ENCODE peak calls at places on chromosomes 7 and 10, in eight cellular contexts. X is IMR-90, R is spleen, O is uterus, H is ovary, G is A549, B is HCT116, C is right lobe of liver. V is an unnamed sample.

GRCh38 chr10:80520661-80521488 is 16.8 kb upstream of the SH2D4B start:
- DNase-seq in B (no peak), G (no peak), O (no peak), C (peak), H (no peak), X (no peak), R (peak), V (peak)

GRCh38 chr7:92246363-92247101 is 758 bp downstream of the ANKIB1 start:
- DNase-seq in C (peak), R (peak), B (no peak), H (peak), G (peak), O (peak), X (peak), V (no peak)

GRCh38 chr7:23530355-23530754 is 1.4 kb downstream of the TRA2A start:
- DNase-seq in R (no peak), C (no peak), X (peak), O (no peak), H (no peak), B (no peak), G (peak), V (no peak)

GRCh38 chr10:14453593-14453992 is 122.9 kb upstream of the FRMD4A start:
- DNase-seq in B (no peak), R (no peak), O (no peak), G (no peak), X (no peak), C (no peak), H (no peak), V (no peak)

GRCh38 chr10:29203432-29203831 is 85.4 kb upstream of the LYZL1 start:
- DNase-seq in O (no peak), R (no peak), B (no peak), C (no peak), G (no peak), H (no peak), X (no peak), V (no peak)

GRCh38 chr10:77531441-77532001 is 106.1 kb downstream of the KCNMA1 start:
- DNase-seq in O (no peak), G (peak), R (no peak), X (peak), C (peak), H (no peak), B (peak), V (no peak)

GRCh38 chr7:130884437-130885417 is 150.7 kb upstream of the KLF14 start:
- DNase-seq in O (no peak), H (no peak), R (no peak), G (no peak), B (no peak), C (peak), X (no peak), V (peak)

GRCh38 chr7:66921918-66922486 is 977 bp downstream of the TMEM248 start:
- DNase-seq in G (no peak), R (no peak), C (no peak), H (no peak), B (no peak), O (no peak), X (no peak), V (no peak)

GRCh38 chr10:17643339-17643754 is 604 bp upstream of the STAM start:
- DNase-seq in H (no peak), X (peak), C (peak), G (peak), O (no peak), B (no peak), R (peak), V (peak)

GRCh38 chr10:17644485-17644964 is 574 bp downstream of the STAM start:
- DNase-seq in C (no peak), G (no peak), R (no peak), B (no peak), H (no peak), X (peak), O (no peak), V (no peak)

GRCh38 chr10:17647316-17647715 is 3.4 kb downstream of the STAM start:
- DNase-seq in B (no peak), X (no peak), R (no peak), H (no peak), G (no peak), O (no peak), C (no peak), V (peak)

GRCh38 chr10:17645591-17646345 is 1.8 kb downstream of the STAM start:
- DNase-seq in H (no peak), G (no peak), X (peak), O (no peak), R (no peak), C (no peak), B (no peak), V (no peak)

GRCh38 chr10:17643755-17644484 is at the start of gene STAM:
- DNase-seq in H (peak), B (peak), R (peak), X (peak), G (peak), O (peak), C (peak), V (peak)
- TF ChIP-seq POLR2A in H (peak), B (peak), R (no peak), X (peak), G (peak), O (peak), C (peak), V (peak)

GRCh38 chr10:24469993-24470392 is 253.7 kb downstream of the ARHGAP21 start:
- DNase-seq in G (no peak), R (no peak), C (no peak), H (no peak), B (no peak), X (no peak), O (no peak), V (no peak)
- TF ChIP-seq POLR2A in G (no peak), R (no peak), C (no peak), H (no peak), B (no peak), X (no peak), O (no peak), V (no peak)

GRCh38 chr7:39300276-39300675 is 265.9 kb upstream of the YAE1 start:
- DNase-seq in G (no peak), O (no peak), B (no peak), R (no peak), X (no peak), C (no peak), H (no peak), V (no peak)
- TF ChIP-seq POLR2A in G (no peak), O (no peak), B (no peak), R (no peak), X (no peak), C (no peak), H (no peak), V (no peak)

GRCh38 chr7:105521027-105521730 is 892 bp downstream of the PUS7 start:
- DNase-seq in X (peak), H (peak), R (peak), B (no peak), O (peak), G (peak), C (peak), V (no peak)

GRCh38 chr7:105524840-105525239 is 2.8 kb upstream of the PUS7 start:
- DNase-seq in H (no peak), R (no peak), X (no peak), O (no peak), B (no peak), G (no peak), C (no peak), V (no peak)

GRCh38 chr7:105519353-105519752 is 2.7 kb downstream of the PUS7 start:
- DNase-seq in O (no peak), H (no peak), C (no peak), B (no peak), X (peak), R (no peak), G (no peak), V (no peak)

GRCh38 chr7:105521731-105522458 is at the start of gene PUS7:
- DNase-seq in G (peak), X (peak), B (peak), H (peak), C (peak), R (peak), O (peak), V (peak)
- TF ChIP-seq POLR2A in G (peak), X (peak), B (peak), H (peak), C (peak), R (no peak), O (peak), V (no peak)

DNA sequence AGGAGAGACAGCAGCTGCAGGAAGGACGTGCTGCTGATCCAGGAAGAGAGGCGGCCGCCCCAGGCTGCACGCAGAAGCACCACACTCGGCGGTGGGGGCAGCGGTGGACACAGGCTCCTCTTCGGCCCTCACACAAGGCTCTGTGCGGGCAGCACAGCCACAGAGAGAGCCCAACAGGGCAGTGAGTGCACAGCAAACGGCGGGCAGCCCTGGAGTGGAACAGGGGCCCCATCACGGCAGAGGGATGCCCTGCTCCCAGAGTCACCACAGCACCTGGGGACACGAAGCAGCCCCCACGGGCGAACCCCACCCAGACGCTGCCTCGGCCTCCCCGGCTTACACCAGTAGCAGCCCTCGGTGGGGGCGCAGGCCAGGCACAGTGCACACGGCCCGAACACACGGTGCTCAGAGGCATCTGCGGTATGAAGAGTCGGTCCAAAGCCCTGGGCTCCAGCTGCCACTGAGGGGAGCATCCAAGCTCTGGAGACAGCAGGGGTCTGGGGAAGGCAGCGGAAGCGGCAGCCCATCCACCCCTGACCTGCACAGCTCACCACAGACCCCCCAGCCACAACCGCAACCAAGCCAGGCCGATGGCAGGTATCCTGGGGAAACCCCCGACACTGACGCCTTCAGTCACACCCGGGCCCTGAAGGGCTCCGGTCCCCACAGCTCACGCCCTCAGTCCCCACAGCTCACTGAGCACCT is 16.8 kb downstream of the NUDT1 start:
- DNase-seq in H (no peak), R (peak), B (no peak), G (no peak), O (no peak), X (no peak), C (no peak), V (no peak)
- TF ChIP-seq POLR2A in H (no peak), R (no peak), B (no peak), G (no peak), O (no peak), X (no peak), C (no peak), V (no peak)

DNA sequence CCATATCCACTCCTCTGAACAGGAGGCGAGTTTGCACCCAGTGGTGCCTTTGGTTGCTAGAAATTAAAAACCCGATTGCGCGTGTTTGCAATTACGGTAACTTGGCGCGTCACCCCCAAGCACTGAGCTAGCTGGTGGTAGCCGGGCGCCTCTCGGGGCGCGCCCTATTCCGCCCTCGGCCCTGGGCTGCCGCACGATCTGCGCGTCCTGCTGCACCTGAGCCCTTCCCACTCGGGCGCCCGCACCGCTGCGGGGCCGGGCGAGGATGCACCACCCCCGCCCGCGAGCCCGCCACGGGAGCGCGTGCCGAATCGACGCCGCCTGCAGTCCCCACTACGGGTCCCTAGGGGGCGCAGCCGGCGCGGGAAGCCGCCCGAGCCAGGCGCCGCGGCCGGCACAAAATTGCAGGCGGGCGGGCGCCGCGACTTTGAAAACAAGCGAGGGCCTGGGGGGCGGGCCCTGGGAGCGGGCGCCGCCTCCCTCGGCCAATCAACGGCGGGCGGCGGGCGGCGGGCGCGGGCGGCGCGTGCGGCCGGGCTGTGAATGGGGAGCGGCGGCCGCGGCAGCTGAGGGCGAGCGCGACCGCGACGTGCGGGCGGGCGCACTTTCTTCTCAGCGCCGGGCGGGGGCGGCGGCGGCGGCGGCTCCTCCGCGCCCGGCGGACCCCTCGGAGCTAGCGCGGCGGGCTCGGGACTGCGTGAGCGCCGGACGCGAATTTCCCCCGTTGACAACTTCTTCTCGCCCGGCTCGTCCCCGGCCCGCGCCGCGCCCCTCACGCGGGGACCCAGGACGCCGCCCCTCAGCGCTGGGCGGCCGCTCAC is at the start of gene SDK1:
- DNase-seq in B (peak), X (peak), R (peak), O (peak), H (peak), G (peak), C (peak), V (peak)
- TF ChIP-seq POLR2A in B (no peak), X (no peak), R (no peak), O (peak), H (no peak), G (no peak), C (peak), V (no peak)

V was measured in upper lobe of left lung.